ENCODE peak calls at places on chromosome 17, in four cellular contexts. I is right lobe of liver, M is mucosa of descending colon, Q is HFFc6. K is an unnamed sample.

GRCh38 chr17:70369296-70369855 is 200.0 kb downstream of the KCNJ2 start:
- DNase-seq in Q (no peak), I (no peak), M (no peak), K (no peak)

GRCh38 chr17:44095647-44096496 is 25.3 kb downstream of the G6PC3 start:
- DNase-seq in Q (peak), M (peak), I (no peak), K (peak)

GRCh38 chr17:66673668-66674276 is 161.1 kb upstream of the CACNG5 start:
- DNase-seq in M (peak), I (no peak), Q (peak), K (no peak)

GRCh38 chr17:83160443-83161297 is 81.3 kb downstream of the METRNL start:
- DNase-seq in M (no peak), Q (no peak), I (no peak), K (peak)

GRCh38 chr17:17538417-17539391 is 42.5 kb upstream of the RASD1 start:
- DNase-seq in I (peak), M (peak), Q (no peak), K (no peak)

GRCh38 chr17:35372846-35373531 is 432 bp downstream of the SLFN11 start:
- DNase-seq in Q (no peak), I (no peak), M (peak), K (peak)

GRCh38 chr17:17514993-17515920 is 19.1 kb upstream of the RASD1 start:
- DNase-seq in Q (peak), M (no peak), I (no peak), K (no peak)

GRCh38 chr17:31559647-31560501 is 168.4 kb downstream of the RAB11FIP4 start:
- DNase-seq in M (peak), Q (no peak), I (no peak), K (no peak)

GRCh38 chr17:64164592-64165285 is 34.8 kb upstream of the ERN1 start:
- DNase-seq in M (no peak), I (no peak), Q (no peak), K (no peak)

GRCh38 chr17:14471052-14471451 is 170.2 kb downstream of the HS3ST3B1 start:
- DNase-seq in M (no peak), I (no peak), Q (peak), K (no peak)

K was measured in upper lobe of right lung.